ENCODE peak calls at places on chromosomes 1 and 21, in nine cellular contexts. I is Peyer's patch, L is stomach, A is adrenal gland, P is mucosa of descending colon, K is pancreas, D is GM23338, X is fibroblast of mammary gland, S is neural progenitor cell. Z is an unnamed sample.

GRCh38 chr1:112337028-112337531 is 58.9 kb upstream of the CTTNBP2NL start:
- DNase-seq in I (peak), L (peak), A (no peak), P (no peak), K (peak), D (peak), X (peak), S (peak), Z (no peak)

GRCh38 chr1:198937231-198938031 is 298.6 kb downstream of the PTPRC start:
- DNase-seq in I (peak), L (no peak), A (peak), P (no peak), K (no peak), D (peak), X (peak), S (peak), Z (peak)

GRCh38 chr1:91889717-91890459 is 3.9 kb upstream of the TGFBR3 start:
- DNase-seq in I (peak), L (no peak), A (no peak), P (no peak), K (no peak), D (no peak), X (peak), S (no peak), Z (no peak)

GRCh38 chr1:154938604-154939399 is 2.3 kb upstream of the PMVK start:
- DNase-seq in I (no peak), L (no peak), A (no peak), P (no peak), K (no peak), D (no peak), X (no peak), S (no peak), Z (no peak)

GRCh38 chr1:229478852-229479251 is 29.3 kb downstream of the NUP133 start:
- DNase-seq in I (no peak), L (no peak), A (no peak), P (no peak), K (no peak), D (no peak), X (no peak), S (no peak), Z (peak)

GRCh38 chr1:84365225-84366221 is 32.8 kb upstream of the DNASE2B start:
- DNase-seq in I (peak), L (no peak), A (peak), P (no peak), K (no peak), D (no peak), X (peak), S (no peak), Z (no peak)

GRCh38 chr1:166133276-166133841 is 33.4 kb downstream of the FAM78B start:
- DNase-seq in I (no peak), L (no peak), A (no peak), P (no peak), K (no peak), D (peak), X (peak), S (peak), Z (no peak)

GRCh38 chr1:8395433-8395866 is 77.5 kb downstream of the SLC45A1 start:
- DNase-seq in I (no peak), L (no peak), A (no peak), P (no peak), K (no peak), D (no peak), X (no peak), S (no peak), Z (peak)

GRCh38 chr1:71850936-71851335 is 431.4 kb downstream of the NEGR1 start:
- DNase-seq in I (no peak), L (no peak), A (no peak), P (no peak), K (no peak), D (no peak), X (peak), S (no peak), Z (peak)

GRCh38 chr1:167800241-167800640 is 78.5 kb downstream of the MPZL1 start:
- DNase-seq in I (no peak), L (no peak), A (no peak), P (no peak), K (no peak), D (no peak), X (peak), S (no peak), Z (no peak)

GRCh38 chr1:176866011-176866410 is 298.5 kb downstream of the ASTN1 start:
- DNase-seq in I (no peak), L (no peak), A (no peak), P (no peak), K (no peak), D (peak), X (peak), S (no peak), Z (no peak)

GRCh38 chr1:101300916-101301315 is 64.1 kb downstream of the S1PR1 start:
- DNase-seq in I (no peak), L (no peak), A (no peak), P (no peak), K (no peak), D (no peak), X (no peak), S (no peak), Z (no peak)

GRCh38 chr1:32042330-32042729 is 28.7 kb downstream of the KHDRBS1 start:
- DNase-seq in I (no peak), L (no peak), A (no peak), P (no peak), K (no peak), D (no peak), X (no peak), S (no peak), Z (no peak)

GRCh38 chr1:36457691-36458090 is 6.5 kb downstream of the MRPS15 start:
- DNase-seq in I (no peak), L (no peak), A (no peak), P (no peak), K (peak), D (no peak), X (no peak), S (no peak), Z (peak)

GRCh38 chr1:10338047-10338446 is 60.8 kb upstream of the PGD start:
- DNase-seq in I (peak), L (no peak), A (peak), P (peak), K (no peak), D (peak), X (peak), S (peak), Z (peak)

GRCh38 chr1:18452550-18452949 is 28.2 kb upstream of the KLHDC7A start:
- DNase-seq in I (no peak), L (no peak), A (no peak), P (no peak), K (no peak), D (peak), X (peak), S (peak), Z (peak)

GRCh38 chr1:7470904-7471638 is 300.0 kb upstream of the VAMP3 start:
- DNase-seq in I (peak), L (peak), A (peak), P (peak), K (no peak), D (no peak), X (peak), S (no peak), Z (no peak)

GRCh38 chr1:43451701-43452532 is 1.8 kb downstream of the HYI start:
- DNase-seq in I (peak), L (no peak), A (peak), P (peak), K (peak), D (no peak), X (no peak), S (no peak), Z (no peak)

GRCh38 chr1:53799141-53799540 is 39.0 kb downstream of the NDC1 start:
- DNase-seq in I (no peak), L (no peak), A (no peak), P (no peak), K (no peak), D (no peak), X (no peak), S (no peak), Z (no peak)

GRCh38 chr1:231428392-231428791 is 6.3 kb upstream of the EGLN1 start:
- DNase-seq in I (no peak), L (no peak), A (no peak), P (no peak), K (no peak), D (no peak), X (no peak), S (no peak), Z (no peak)

GRCh38 chr1:69737527-69738176 is 169.9 kb downstream of the LRRC7 start:
- DNase-seq in I (no peak), L (no peak), A (peak), P (no peak), K (no peak), D (peak), X (peak), S (peak), Z (peak)

GRCh38 chr1:25816112-25816718 is 3.5 kb upstream of the MTFR1L start:
- DNase-seq in I (no peak), L (no peak), A (peak), P (peak), K (no peak), D (no peak), X (no peak), S (no peak), Z (no peak)

GRCh38 chr1:203128691-203129500 is 1.4 kb downstream of the ADORA1 start:
- DNase-seq in I (peak), L (peak), A (peak), P (no peak), K (peak), D (no peak), X (no peak), S (no peak), Z (no peak)
- H3K4me3 ChIP-seq in I (no peak), L (peak), A (no peak), P (no peak), K (peak), D (peak), X (no peak), S (peak), Z (peak)

DNA sequence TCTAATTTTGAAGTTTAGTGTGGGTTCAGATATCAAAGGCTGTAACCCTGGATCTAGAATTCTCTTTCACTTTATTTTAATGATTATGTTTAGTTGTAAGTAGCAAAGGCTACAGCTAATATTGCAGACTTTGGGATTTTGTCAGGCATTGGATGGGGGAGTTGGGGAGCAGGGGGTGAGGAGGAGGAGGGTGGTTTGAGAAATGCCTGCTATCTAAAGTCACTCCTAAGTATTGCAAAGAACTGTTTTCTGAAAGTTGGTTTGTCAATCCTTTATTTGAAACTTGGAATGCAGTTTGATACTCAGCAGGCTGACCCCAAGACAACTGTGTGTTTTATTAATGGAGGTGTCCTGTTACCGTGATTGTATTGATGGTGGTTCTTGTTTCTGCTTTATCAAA is 1.2 kb downstream of the NTPCR start:
- DNase-seq in I (no peak), L (no peak), A (no peak), P (no peak), K (no peak), D (no peak), X (no peak), S (no peak), Z (no peak)
- H3K4me3 ChIP-seq in I (peak), L (peak), A (no peak), P (no peak), K (no peak), D (peak), X (peak), S (peak), Z (peak)

GRCh38 chr1:115134850-115135484 is 45.7 kb upstream of the TSPAN2 start:
- DNase-seq in I (no peak), L (no peak), A (no peak), P (no peak), K (no peak), D (no peak), X (peak), S (no peak), Z (no peak)
- H3K4me3 ChIP-seq in I (no peak), L (no peak), A (no peak), P (no peak), K (no peak), D (no peak), X (no peak), S (no peak), Z (no peak)

GRCh38 chr1:108951242-108951641 is 12.0 kb downstream of the CLCC1 start:
- DNase-seq in I (no peak), L (no peak), A (no peak), P (no peak), K (no peak), D (no peak), X (no peak), S (no peak), Z (no peak)

GRCh38 chr1:108953452-108953851 is 9.8 kb downstream of the CLCC1 start:
- DNase-seq in I (no peak), L (no peak), A (no peak), P (no peak), K (no peak), D (no peak), X (no peak), S (no peak), Z (no peak)

GRCh38 chr1:108949044-108949443 is 14.2 kb downstream of the CLCC1 start:
- DNase-seq in I (no peak), L (no peak), A (no peak), P (no peak), K (no peak), D (no peak), X (no peak), S (no peak), Z (no peak)

GRCh38 chr1:108947871-108948525 is 15.3 kb downstream of the CLCC1 start:
- DNase-seq in I (no peak), L (no peak), A (no peak), P (no peak), K (no peak), D (peak), X (peak), S (no peak), Z (no peak)
- H3K4me3 ChIP-seq in I (no peak), L (no peak), A (no peak), P (no peak), K (no peak), D (peak), X (no peak), S (no peak), Z (no peak)

GRCh38 chr1:119141020-119141424 is 569 bp upstream of the WARS2 start:
- DNase-seq in I (peak), L (no peak), A (peak), P (peak), K (peak), D (peak), X (peak), S (peak), Z (no peak)

GRCh38 chr1:119139857-119140176 is 636 bp downstream of the WARS2 start:
- DNase-seq in I (no peak), L (no peak), A (peak), P (no peak), K (no peak), D (no peak), X (no peak), S (no peak), Z (no peak)

GRCh38 chr1:119140177-119141019 is at the start of gene WARS2:
- DNase-seq in I (peak), L (peak), A (peak), P (peak), K (peak), D (peak), X (peak), S (peak), Z (peak)

GRCh38 chr1:119143716-119144115 is 3.3 kb upstream of the WARS2 start:
- DNase-seq in I (no peak), L (no peak), A (no peak), P (no peak), K (no peak), D (no peak), X (no peak), S (no peak), Z (no peak)

DNA sequence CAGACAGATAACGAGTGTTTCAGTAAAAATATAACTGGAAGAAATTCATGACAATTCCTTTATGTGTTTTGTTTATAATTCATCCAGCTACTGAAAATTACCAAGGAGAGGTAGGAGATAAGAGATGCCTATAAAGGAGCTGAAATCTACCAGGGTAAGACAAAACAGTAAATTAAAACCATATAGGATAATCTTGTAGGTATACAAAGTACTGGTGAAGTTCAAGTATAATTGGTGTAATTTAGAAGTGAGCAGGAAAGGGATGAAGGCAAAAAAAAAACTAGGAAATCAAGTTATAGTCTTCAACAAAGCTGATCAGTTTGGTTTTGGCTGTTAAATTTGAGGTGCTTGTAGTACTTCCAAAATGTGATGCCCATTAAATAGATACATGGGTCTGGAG is 1.2 kb upstream of the WARS2 start:
- DNase-seq in I (no peak), L (no peak), A (no peak), P (no peak), K (no peak), D (no peak), X (no peak), S (no peak), Z (no peak)
- H3K4me3 ChIP-seq in I (no peak), L (no peak), A (no peak), P (no peak), K (no peak), D (peak), X (no peak), S (peak), Z (no peak)

GRCh38 chr21:26170471-26171309 is at the start of gene APP:
- DNase-seq in I (peak), L (peak), A (peak), P (peak), K (peak), D (peak), X (peak), S (peak), Z (peak)

GRCh38 chr21:26165331-26165730 is 5.2 kb downstream of the APP start:
- DNase-seq in I (no peak), L (no peak), A (no peak), P (no peak), K (no peak), D (no peak), X (no peak), S (no peak), Z (no peak)

GRCh38 chr21:26169611-26170470 is 729 bp downstream of the APP start:
- DNase-seq in I (peak), L (peak), A (peak), P (peak), K (peak), D (peak), X (peak), S (peak), Z (no peak)

GRCh38 chr21:26169061-26169610 is 1.4 kb downstream of the APP start:
- DNase-seq in I (peak), L (peak), A (peak), P (no peak), K (no peak), D (peak), X (peak), S (peak), Z (peak)

GRCh38 chr21:26167593-26167992 is 3.0 kb downstream of the APP start:
- DNase-seq in I (no peak), L (no peak), A (no peak), P (no peak), K (no peak), D (peak), X (no peak), S (peak), Z (no peak)
- H3K4me3 ChIP-seq in I (no peak), L (peak), A (no peak), P (no peak), K (no peak), D (peak), X (no peak), S (peak), Z (no peak)

GRCh38 chr21:44933199-44933937 is 6.5 kb upstream of the SLX9 start:
- DNase-seq in I (no peak), L (no peak), A (no peak), P (no peak), K (no peak), D (no peak), X (no peak), S (no peak), Z (no peak)
- H3K4me3 ChIP-seq in I (no peak), L (no peak), A (no peak), P (no peak), K (no peak), D (peak), X (no peak), S (no peak), Z (no peak)

GRCh38 chr1:201020040-201020591 is 3.4 kb downstream of the KIF21B start:
- DNase-seq in I (peak), L (no peak), A (no peak), P (peak), K (no peak), D (peak), X (no peak), S (peak), Z (no peak)
- H3K4me3 ChIP-seq in I (no peak), L (no peak), A (no peak), P (no peak), K (no peak), D (peak), X (no peak), S (no peak), Z (peak)

GRCh38 chr1:153906396-153906795 is 16.4 kb downstream of the GATAD2B start:
- DNase-seq in I (no peak), L (no peak), A (no peak), P (no peak), K (no peak), D (no peak), X (no peak), S (no peak), Z (no peak)
- H3K4me3 ChIP-seq in I (no peak), L (no peak), A (no peak), P (no peak), K (no peak), D (no peak), X (no peak), S (no peak), Z (no peak)

GRCh38 chr1:40391688-40392145 is 18.2 kb downstream of the SMAP2 start:
- DNase-seq in I (peak), L (peak), A (no peak), P (no peak), K (no peak), D (no peak), X (no peak), S (no peak), Z (no peak)
- H3K4me3 ChIP-seq in I (no peak), L (no peak), A (no peak), P (no peak), K (no peak), D (no peak), X (no peak), S (no peak), Z (no peak)

Z was measured in Jurkat, Clone E6-1.